ENCODE peak calls at places on chromosome 19, in nine cellular contexts. U is stimulated activated CD8-positive, alpha-beta memory T cell treated with anti-CD3 and anti-CD28 coated beads, Interleukin-2, amount 100 ng/mL, for 1 hour; L is mammary epithelial cell; I is hypothalamus; F is dorsolateral prefrontal cortex; Z is BJ; T is nephron progenitor cell; G is colonic mucosa; B is left lobe of liver. W is an unnamed sample.

GRCh38 chr19:412356-413355 is 3.7 kb upstream of the C2CD4C start:
- DNase-seq in T (peak), I (no peak), L (no peak), G (no peak), F (no peak), Z (no peak), U (no peak), B (no peak), W (no peak)

GRCh38 chr19:17385878-17386611 is 8.0 kb downstream of the CCDC194 start:
- DNase-seq in L (no peak), G (peak), F (peak), U (peak), B (no peak), Z (no peak), I (peak), T (peak), W (peak)

GRCh38 chr19:10289167-10289835 is 451 bp upstream of the ICAM5 start:
- DNase-seq in Z (no peak), F (peak), G (peak), U (no peak), L (no peak), B (no peak), I (no peak), T (peak), W (peak)

GRCh38 chr19:51337861-51338562 is 3.9 kb downstream of the VSIG10L start:
- DNase-seq in I (no peak), G (no peak), B (no peak), L (no peak), F (no peak), T (no peak), U (no peak), Z (no peak), W (no peak)

GRCh38 chr19:12783226-12783848 is 7.9 kb upstream of the JUNB start:
- DNase-seq in L (no peak), B (no peak), I (no peak), G (no peak), U (no peak), Z (no peak), F (no peak), T (no peak), W (no peak)

GRCh38 chr19:41218615-41219507 is at the start of gene AXL:
- DNase-seq in I (peak), T (peak), B (no peak), L (peak), F (peak), G (peak), U (no peak), Z (peak), W (no peak)

GRCh38 chr19:3190470-3190770 is 4.7 kb downstream of the NCLN start:
- DNase-seq in Z (no peak), U (no peak), L (no peak), B (no peak), T (no peak), F (no peak), I (no peak), G (no peak), W (no peak)

GRCh38 chr19:40251991-40252390 is 25.5 kb upstream of the CCNP start:
- DNase-seq in Z (no peak), B (no peak), T (no peak), I (no peak), U (no peak), G (no peak), F (no peak), L (no peak), W (no peak)

GRCh38 chr19:19062454-19063182 is 1.2 kb upstream of the SLC25A42 start:
- DNase-seq in L (peak), F (peak), G (no peak), B (no peak), T (peak), I (no peak), U (no peak), Z (no peak), W (peak)

GRCh38 chr19:45494261-45494916 is 2.5 kb downstream of the RTN2 start:
- DNase-seq in L (no peak), F (no peak), B (no peak), T (no peak), G (no peak), I (no peak), Z (no peak), U (no peak), W (no peak)

GRCh38 chr19:50047686-50048085 is 21.9 kb downstream of the ZNF473 start:
- DNase-seq in Z (no peak), F (no peak), B (no peak), T (no peak), G (no peak), I (no peak), L (no peak), U (no peak), W (no peak)

GRCh38 chr19:18274303-18274775 is at the start of gene IQCN:
- DNase-seq in U (no peak), F (no peak), B (peak), T (no peak), G (peak), Z (no peak), I (no peak), L (no peak), W (no peak)

GRCh38 chr19:7504684-7505083 is 11.2 kb upstream of the ZNF358 start:
- DNase-seq in Z (no peak), G (no peak), L (no peak), I (no peak), U (no peak), F (no peak), T (no peak), B (no peak), W (no peak)

GRCh38 chr19:18848860-18849661 is 17.3 kb downstream of the UPF1 start:
- DNase-seq in F (peak), I (peak), Z (no peak), G (peak), U (no peak), B (no peak), L (peak), T (no peak), W (peak)

GRCh38 chr19:39342647-39343305 is 555 bp downstream of the SAMD4B start:
- DNase-seq in G (no peak), U (no peak), F (no peak), Z (no peak), L (no peak), I (no peak), B (peak), T (no peak), W (no peak)

GRCh38 chr19:41699968-41700323 is 8.5 kb upstream of the CEACAM5 start:
- DNase-seq in T (no peak), B (peak), G (peak), F (no peak), U (no peak), I (no peak), Z (no peak), L (no peak), W (no peak)

GRCh38 chr19:45451181-45451849 is 16.5 kb upstream of the FOSB start:
- DNase-seq in G (peak), I (no peak), B (no peak), F (no peak), Z (no peak), U (no peak), T (no peak), L (peak), W (no peak)

GRCh38 chr19:55118401-55118991 is 1.1 kb upstream of the PPP1R12C start:
- DNase-seq in U (no peak), F (peak), I (peak), T (peak), B (peak), G (peak), Z (no peak), L (no peak), W (no peak)

GRCh38 chr19:38377052-38377451 is 2.7 kb downstream of the PSMD8 start:
- DNase-seq in G (no peak), B (no peak), Z (no peak), L (no peak), F (no peak), T (no peak), U (no peak), I (no peak), W (no peak)